ENCODE peak calls at places on chromosomes 11 and 22, in ten cellular contexts. O is heart right ventricle; B is retinal pigment epithelial cell; Z is fibroblast of mammary gland; D is thoracic aorta; I is endothelial cell of umbilical vein; T is foreskin fibroblast; X is CD8-positive, alpha-beta T cell; Q is colonic mucosa; A is fibroblast of lung. Y is an unnamed sample.

GRCh38 chr11:10844364-10844763 is 13.5 kb downstream of the ZBED5 start:
- DNase-seq in O (no peak), B (no peak), Z (no peak), D (no peak), I (no peak), T (peak), X (no peak), Q (no peak), A (no peak), Y (no peak)

GRCh38 chr11:17479284-17480214 is 2.9 kb upstream of the ABCC8 start:
- DNase-seq in O (no peak), B (no peak), Z (no peak), D (no peak), I (peak), T (peak), X (no peak), Q (peak), A (peak), Y (no peak)

GRCh38 chr11:19879309-19880087 is 166.9 kb downstream of the NAV2 start:
- DNase-seq in O (peak), B (no peak), Z (no peak), D (no peak), I (peak), T (no peak), X (no peak), Q (no peak), A (no peak), Y (no peak)

GRCh38 chr11:14269956-14270355 is 89.0 kb downstream of the RRAS2 start:
- DNase-seq in O (no peak), B (no peak), Z (no peak), D (no peak), I (no peak), T (no peak), X (no peak), Q (no peak), A (no peak), Y (no peak)

GRCh38 chr11:62689421-62690183 is at the start of gene LRRN4CL:
- DNase-seq in O (peak), B (no peak), Z (peak), D (no peak), I (no peak), T (peak), X (no peak), Q (peak), A (peak), Y (no peak)

GRCh38 chr11:117638913-117639543 is 158.0 kb downstream of the DSCAML1 start:
- DNase-seq in O (no peak), B (no peak), Z (no peak), D (no peak), I (no peak), T (no peak), X (no peak), Q (no peak), A (no peak), Y (no peak)

GRCh38 chr11:114242032-114242431 is 54.2 kb upstream of the NNMT start:
- DNase-seq in O (no peak), B (no peak), Z (no peak), D (no peak), I (no peak), T (no peak), X (no peak), Q (no peak), A (no peak), Y (no peak)

GRCh38 chr11:100756556-100756955 is 69.5 kb downstream of the ARHGAP42 start:
- DNase-seq in O (no peak), B (no peak), Z (no peak), D (no peak), I (no peak), T (no peak), X (no peak), Q (no peak), A (peak), Y (no peak)

GRCh38 chr22:37328017-37328416 is 45.7 kb downstream of the CYTH4 start:
- DNase-seq in O (no peak), B (no peak), Z (peak), D (no peak), I (peak), T (peak), X (no peak), Q (no peak), A (peak), Y (no peak)

GRCh38 chr22:50600541-50600940 is at the start of gene MAPK8IP2:
- DNase-seq in O (no peak), B (no peak), Z (no peak), D (no peak), I (no peak), T (no peak), X (no peak), Q (no peak), A (no peak), Y (no peak)

GRCh38 chr11:57424802-57425564 is 1.9 kb downstream of the SLC43A3 start:
- DNase-seq in O (peak), B (peak), Z (peak), D (peak), I (peak), T (peak), X (peak), Q (peak), A (peak), Y (peak)

GRCh38 chr11:120215634-120216033 is 4.8 kb downstream of the OAF start:
- DNase-seq in O (no peak), B (no peak), Z (peak), D (no peak), I (peak), T (peak), X (no peak), Q (no peak), A (peak), Y (no peak)

GRCh38 chr11:112398798-112399197 is 138.1 kb upstream of the PLET1 start:
- DNase-seq in O (no peak), B (no peak), Z (no peak), D (no peak), I (no peak), T (no peak), X (no peak), Q (no peak), A (no peak), Y (no peak)

GRCh38 chr11:85974126-85974525 is 94.8 kb downstream of the PICALM start:
- DNase-seq in O (no peak), B (no peak), Z (peak), D (no peak), I (no peak), T (peak), X (no peak), Q (no peak), A (peak), Y (no peak)

GRCh38 chr11:41334007-41334933 is 125.2 kb downstream of the LRRC4C start:
- DNase-seq in O (no peak), B (no peak), Z (no peak), D (no peak), I (no peak), T (no peak), X (no peak), Q (no peak), A (no peak), Y (no peak)

GRCh38 chr11:95545116-95545875 is 244.3 kb downstream of the FAM76B start:
- DNase-seq in O (no peak), B (no peak), Z (no peak), D (no peak), I (no peak), T (no peak), X (no peak), Q (no peak), A (no peak), Y (no peak)
- TF ChIP-seq CTCF in O (no peak), B (peak), Z (peak), D (no peak), I (no peak), T (no peak), X (no peak), Q (no peak), A (no peak), Y (no peak)

GRCh38 chr22:44472583-44472982 is 25.4 kb downstream of the RTL6 start:
- DNase-seq in O (no peak), B (no peak), Z (no peak), D (no peak), I (no peak), T (no peak), X (no peak), Q (no peak), A (no peak), Y (no peak)
- H3K4me3 ChIP-seq in O (no peak), B (no peak), Z (no peak), D (no peak), I (no peak), T (no peak), X (no peak), Q (no peak), A (no peak), Y (no peak)

GRCh38 chr22:31728857-31729256 is 21.1 kb downstream of the PRR14L start:
- DNase-seq in O (no peak), B (no peak), Z (no peak), D (no peak), I (no peak), T (no peak), X (no peak), Q (no peak), A (no peak), Y (no peak)

GRCh38 chr22:31732089-31732829 is 17.7 kb downstream of the PRR14L start:
- DNase-seq in O (no peak), B (no peak), Z (no peak), D (no peak), I (no peak), T (no peak), X (no peak), Q (peak), A (no peak), Y (no peak)

GRCh38 chr22:31726692-31727091 is 23.2 kb downstream of the PRR14L start:
- DNase-seq in O (no peak), B (no peak), Z (no peak), D (no peak), I (no peak), T (no peak), X (no peak), Q (no peak), A (no peak), Y (no peak)

GRCh38 chr22:31733580-31734079 is 16.3 kb downstream of the PRR14L start:
- DNase-seq in O (no peak), B (no peak), Z (no peak), D (no peak), I (no peak), T (no peak), X (no peak), Q (no peak), A (no peak), Y (no peak)

DNA sequence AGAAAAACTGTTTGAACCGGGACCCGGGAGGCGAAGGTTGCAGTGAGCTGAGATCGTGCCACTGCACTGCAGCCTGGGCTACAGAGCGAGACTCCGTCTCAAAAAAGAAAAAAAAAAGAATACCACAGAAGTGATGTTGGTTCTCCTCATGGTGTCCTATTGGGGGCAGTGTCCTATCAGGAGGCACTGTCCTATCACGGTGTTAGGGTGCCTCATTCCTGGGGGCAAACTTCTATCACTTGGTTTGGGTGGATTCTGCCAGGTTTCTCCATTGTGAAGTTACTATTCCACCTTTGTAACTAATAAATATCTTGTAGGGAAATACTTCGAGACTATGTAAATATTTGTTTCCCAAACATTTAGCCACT is 19.6 kb downstream of the PRR14L start:
- DNase-seq in O (no peak), B (no peak), Z (no peak), D (no peak), I (no peak), T (no peak), X (no peak), Q (no peak), A (no peak), Y (no peak)
- TF ChIP-seq CTCF in O (no peak), B (peak), Z (peak), D (no peak), I (no peak), T (no peak), X (no peak), Q (no peak), A (peak), Y (no peak)

DNA sequence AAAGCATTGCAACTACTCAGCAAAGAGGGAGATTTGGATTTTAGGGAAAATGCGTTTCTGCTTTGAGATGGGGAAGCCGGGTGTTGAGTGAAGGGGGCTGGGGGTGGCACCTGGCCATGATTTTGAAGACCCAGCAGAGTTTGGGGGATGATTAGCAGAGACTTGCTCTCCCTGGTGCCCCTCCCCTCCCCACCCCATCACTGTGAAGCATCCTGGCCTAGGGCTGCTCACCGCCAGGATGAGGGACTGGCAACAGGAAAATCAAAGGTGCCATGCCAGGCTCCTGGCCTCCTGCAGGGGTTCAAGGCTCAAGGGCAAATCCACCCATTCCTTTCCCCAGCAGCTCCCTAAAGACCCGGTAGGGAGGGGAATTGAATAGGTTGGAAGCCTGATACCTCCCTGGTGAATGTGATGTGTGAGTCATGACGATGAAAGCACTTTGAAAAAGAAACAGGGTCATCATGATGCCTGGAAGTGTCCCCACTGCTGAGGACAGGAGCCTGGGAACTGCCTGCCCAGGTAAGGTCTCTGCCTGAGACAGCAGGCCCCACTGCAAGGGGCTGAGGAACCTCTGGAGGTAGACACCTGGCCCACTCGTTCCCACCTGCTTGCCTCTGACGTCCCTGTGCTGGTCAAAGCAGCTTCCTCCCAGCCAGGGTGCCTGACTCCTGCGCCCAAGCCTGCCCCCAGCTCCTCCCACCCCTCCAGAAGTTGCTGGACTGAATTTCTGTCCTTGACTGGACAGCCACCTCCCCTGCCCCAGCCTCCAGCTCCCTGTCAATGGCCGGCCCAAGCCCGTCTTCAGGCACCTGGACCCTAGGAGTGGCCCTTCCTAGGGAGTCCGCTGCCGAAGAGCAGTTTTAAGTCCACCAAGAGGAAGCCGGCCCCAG is 1.7 kb downstream of the CHST1 start:
- DNase-seq in O (no peak), B (no peak), Z (peak), D (no peak), I (no peak), T (peak), X (no peak), Q (no peak), A (no peak), Y (no peak)
- H3K4me3 ChIP-seq in O (peak), B (no peak), Z (peak), D (peak), I (peak), T (no peak), X (no peak), Q (no peak), A (peak), Y (peak)

DNA sequence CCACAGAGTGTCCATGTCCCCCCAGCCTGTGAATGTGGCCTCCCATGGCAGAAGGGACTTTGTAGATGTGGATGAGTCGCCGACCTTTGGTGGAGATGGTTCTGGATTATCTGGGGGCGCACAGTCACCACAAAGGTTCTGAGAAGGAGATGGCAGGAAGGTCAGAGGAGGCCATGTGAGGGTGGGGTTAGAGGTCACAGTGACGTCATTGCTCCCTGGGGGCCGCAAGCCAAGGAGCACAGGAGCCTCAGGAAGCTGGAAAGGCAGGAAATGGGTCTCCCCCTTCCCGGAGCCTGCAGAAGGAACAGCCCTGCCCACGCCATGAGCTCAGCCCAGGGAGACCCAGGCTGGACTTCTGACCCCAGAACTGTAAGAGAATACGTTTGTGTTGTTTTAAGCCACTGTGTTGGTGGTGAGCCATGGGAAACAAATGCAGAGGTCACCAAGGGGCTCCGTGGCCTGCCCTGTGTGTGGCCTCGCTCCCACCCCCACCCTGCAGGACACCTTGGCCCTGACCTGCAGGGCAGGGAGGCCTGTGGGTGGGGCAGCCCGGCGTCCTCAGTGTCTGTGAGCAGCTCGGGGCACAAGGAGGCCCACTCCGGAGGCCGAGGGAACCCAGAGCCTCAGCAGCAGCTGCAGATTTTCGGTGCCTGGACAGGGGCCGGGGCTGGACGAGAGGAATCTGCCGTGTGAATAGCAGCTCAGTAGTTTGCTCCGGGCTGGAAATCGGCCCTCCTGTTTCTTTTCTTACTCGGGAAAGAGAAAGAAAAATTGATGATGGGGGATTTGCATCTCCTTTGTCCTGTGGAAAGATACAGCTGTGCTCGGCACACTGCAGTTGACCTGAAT is 32.1 kb downstream of the GRAMD4 start:
- DNase-seq in O (peak), B (no peak), Z (peak), D (no peak), I (peak), T (peak), X (no peak), Q (no peak), A (peak), Y (no peak)
- TF ChIP-seq CTCF in O (no peak), B (no peak), Z (no peak), D (no peak), I (no peak), T (no peak), X (no peak), Q (no peak), A (peak), Y (no peak)

GRCh38 chr11:1694064-1694845 is 2.7 kb upstream of the KRTAP5-6 start:
- DNase-seq in O (peak), B (peak), Z (peak), D (peak), I (peak), T (peak), X (peak), Q (peak), A (peak), Y (peak)

GRCh38 chr11:1692708-1693326 is 4.2 kb upstream of the KRTAP5-6 start:
- DNase-seq in O (no peak), B (no peak), Z (no peak), D (no peak), I (no peak), T (no peak), X (no peak), Q (no peak), A (no peak), Y (no peak)

GRCh38 chr11:1691878-1692707 is 4.9 kb upstream of the KRTAP5-6 start:
- DNase-seq in O (no peak), B (no peak), Z (no peak), D (no peak), I (no peak), T (no peak), X (no peak), Q (no peak), A (no peak), Y (no peak)

GRCh38 chr11:1694846-1695547 is 2.0 kb upstream of the KRTAP5-6 start:
- DNase-seq in O (no peak), B (no peak), Z (no peak), D (no peak), I (no peak), T (no peak), X (no peak), Q (peak), A (no peak), Y (no peak)

DNA sequence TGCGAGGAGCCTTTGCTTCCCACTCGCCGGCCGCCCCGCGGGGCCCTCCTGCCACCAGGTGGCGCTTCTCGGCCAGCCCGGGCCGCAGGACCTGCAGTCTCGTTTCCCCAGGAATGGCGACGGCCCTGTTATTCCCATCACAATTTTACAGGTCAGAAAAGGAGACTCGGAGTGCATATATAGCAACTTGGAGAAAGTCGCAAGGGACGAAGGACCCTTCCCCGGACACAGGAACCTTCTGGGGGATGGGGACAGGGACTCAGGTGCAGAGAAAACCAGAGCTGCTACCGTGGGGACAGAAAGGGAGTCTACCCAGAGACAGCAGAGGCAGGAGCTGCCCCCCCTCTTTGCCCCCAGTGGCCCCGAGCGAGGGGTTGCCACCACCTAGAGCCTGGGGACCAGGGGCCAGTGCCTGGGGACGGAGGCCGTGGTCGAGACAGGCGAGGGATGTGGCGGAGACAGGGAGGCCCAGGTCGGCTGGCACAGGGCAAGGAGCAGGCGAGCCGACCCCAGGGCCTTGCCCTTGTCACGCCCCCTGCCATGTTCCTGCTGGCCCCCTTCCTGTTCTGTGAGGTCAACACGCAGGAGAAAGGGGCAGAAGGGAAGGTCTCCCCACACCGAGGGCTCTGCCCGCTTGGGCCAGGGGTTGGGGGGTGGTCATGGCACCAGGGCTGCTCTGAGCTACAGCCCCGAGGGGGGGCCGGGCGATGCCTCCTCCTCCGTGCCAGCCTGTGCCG is 3.5 kb upstream of the KRTAP5-6 start:
- DNase-seq in O (peak), B (peak), Z (peak), D (peak), I (peak), T (peak), X (peak), Q (peak), A (peak), Y (peak)
- H3K4me3 ChIP-seq in O (peak), B (peak), Z (no peak), D (peak), I (peak), T (peak), X (peak), Q (peak), A (no peak), Y (peak)

GRCh38 chr22:38435960-38436359 is 19.0 kb downstream of the KCNJ4 start:
- DNase-seq in O (no peak), B (no peak), Z (no peak), D (no peak), I (no peak), T (no peak), X (no peak), Q (no peak), A (no peak), Y (no peak)

GRCh38 chr22:38433871-38434270 is 21.1 kb downstream of the KCNJ4 start:
- DNase-seq in O (no peak), B (no peak), Z (no peak), D (no peak), I (no peak), T (no peak), X (no peak), Q (no peak), A (no peak), Y (no peak)

GRCh38 chr22:38437416-38437815 is 17.6 kb downstream of the KCNJ4 start:
- DNase-seq in O (no peak), B (no peak), Z (no peak), D (no peak), I (no peak), T (peak), X (no peak), Q (no peak), A (no peak), Y (no peak)

GRCh38 chr22:38436629-38437395 is 18.2 kb downstream of the KCNJ4 start:
- DNase-seq in O (no peak), B (no peak), Z (no peak), D (no peak), I (no peak), T (no peak), X (no peak), Q (no peak), A (no peak), Y (no peak)

GRCh38 chr22:38435010-38435409 is 20.0 kb downstream of the KCNJ4 start:
- DNase-seq in O (no peak), B (no peak), Z (no peak), D (no peak), I (no peak), T (no peak), X (no peak), Q (no peak), A (no peak), Y (no peak)
- TF ChIP-seq CTCF in O (peak), B (peak), Z (no peak), D (no peak), I (no peak), T (no peak), X (no peak), Q (no peak), A (no peak), Y (no peak)